ENCODE peak calls at places on chromosomes 16 and 17, in five cellular contexts. D is uterus, T is progenitor cell of endocrine pancreas, U is neural crest cell, R is endodermal cell. P is an unnamed sample.

GRCh38 chr16:11405331-11406176 is 60.3 kb downstream of the RMI2 start:
- DNase-seq in D (no peak), T (no peak), U (peak), R (peak), P (peak)

GRCh38 chr16:11349599-11350276 is 4.5 kb downstream of the RMI2 start:
- DNase-seq in D (peak), T (no peak), U (no peak), R (no peak), P (peak)

GRCh38 chr17:7223375-7223774 is 3.6 kb downstream of the ACADVL start:
- DNase-seq in D (no peak), T (no peak), U (no peak), R (no peak), P (no peak)

GRCh38 chr17:33371377-33371776 is 78.3 kb upstream of the ASIC2 start:
- DNase-seq in D (no peak), T (no peak), U (no peak), R (no peak), P (no peak)

GRCh38 chr17:65037157-65037556 is 19.4 kb downstream of the GNA13 start:
- DNase-seq in D (no peak), T (no peak), U (no peak), R (no peak), P (no peak)

GRCh38 chr17:55133583-55133982 is 131.2 kb upstream of the HLF start:
- DNase-seq in D (no peak), T (no peak), U (no peak), R (no peak), P (no peak)

GRCh38 chr16:66159987-66160386 is 206.5 kb upstream of the CDH5 start:
- DNase-seq in D (no peak), T (no peak), U (no peak), R (no peak), P (no peak)

GRCh38 chr17:5785343-5785742 is 201.0 kb upstream of the NLRP1 start:
- DNase-seq in D (no peak), T (no peak), U (no peak), R (no peak), P (peak)

GRCh38 chr17:80187493-80187892 is 17.7 kb downstream of the CARD14 start:
- DNase-seq in D (peak), T (no peak), U (no peak), R (no peak), P (peak)

GRCh38 chr16:89308391-89309333 is 91.2 kb downstream of the ZNF778 start:
- DNase-seq in D (no peak), T (no peak), U (no peak), R (peak), P (no peak)

GRCh38 chr17:54870671-54871175 is 29.9 kb upstream of the TOM1L1 start:
- DNase-seq in D (no peak), T (no peak), U (no peak), R (no peak), P (no peak)

GRCh38 chr16:23296994-23297393 is 5.1 kb upstream of the SCNN1B start:
- DNase-seq in D (no peak), T (no peak), U (no peak), R (peak), P (no peak)

GRCh38 chr17:41322264-41322902 is 6.9 kb upstream of the KRTAP17-1 start:
- DNase-seq in D (no peak), T (no peak), U (no peak), R (peak), P (peak)

GRCh38 chr17:42787266-42787665 is 6.9 kb downstream of the WNK4 start:
- DNase-seq in D (no peak), T (no peak), U (no peak), R (no peak), P (no peak)

GRCh38 chr16:69087161-69087581 is 18.3 kb upstream of the HAS3 start:
- DNase-seq in D (no peak), T (no peak), U (no peak), R (no peak), P (no peak)

GRCh38 chr17:40124279-40125141 is 2.7 kb downstream of the MSL1 start:
- DNase-seq in D (no peak), T (no peak), U (no peak), R (peak), P (no peak)

GRCh38 chr16:85046472-85046916 is 18.9 kb downstream of the KIAA0513 start:
- DNase-seq in D (no peak), T (no peak), U (no peak), R (no peak), P (no peak)

GRCh38 chr17:82860606-82861392 is 21.0 kb upstream of the ZNF750 start:
- DNase-seq in D (no peak), T (no peak), U (no peak), R (no peak), P (no peak)

GRCh38 chr17:39688475-39688835 is 598 bp upstream of the PGAP3 start:
- DNase-seq in D (no peak), T (no peak), U (no peak), R (peak), P (no peak)

GRCh38 chr16:65116216-65116615 is 5.6 kb downstream of the CDH11 start:
- DNase-seq in D (no peak), T (no peak), U (no peak), R (no peak), P (no peak)

GRCh38 chr17:28545787-28546415 is 6.5 kb downstream of the UNC119 start:
- DNase-seq in D (no peak), T (no peak), U (no peak), R (peak), P (no peak)

GRCh38 chr17:82486186-82487084 is 27.9 kb downstream of the NARF start:
- DNase-seq in D (no peak), T (no peak), U (no peak), R (no peak), P (no peak)

GRCh38 chr17:17214646-17215436 is 8.7 kb upstream of the PLD6 start:
- DNase-seq in D (no peak), T (no peak), U (no peak), R (no peak), P (no peak)

GRCh38 chr17:79154446-79154845 is 79.8 kb downstream of the ENGASE start:
- DNase-seq in D (no peak), T (no peak), U (no peak), R (no peak), P (no peak)

GRCh38 chr16:58515871-58516767 is 802 bp downstream of the SETD6 start:
- DNase-seq in D (no peak), T (no peak), U (no peak), R (peak), P (peak)
- TF ChIP-seq CTCF in D (no peak), T (no peak), U (peak), R (peak), P (no peak)

GRCh38 chr17:50149099-50149424 is 1.4 kb downstream of the PPP1R9B start:
- DNase-seq in D (no peak), T (no peak), U (no peak), R (no peak), P (no peak)

GRCh38 chr17:50151041-50151936 is 812 bp upstream of the PPP1R9B start:
- DNase-seq in D (peak), T (peak), U (peak), R (peak), P (peak)

GRCh38 chr17:50150354-50151040 is at the start of gene PPP1R9B:
- DNase-seq in D (no peak), T (no peak), U (no peak), R (no peak), P (no peak)

GRCh38 chr17:50148226-50149098 is 2.0 kb downstream of the PPP1R9B start:
- DNase-seq in D (peak), T (no peak), U (no peak), R (peak), P (peak)

GRCh38 chr17:50149425-50150353 is 788 bp downstream of the PPP1R9B start:
- DNase-seq in D (no peak), T (peak), U (peak), R (peak), P (peak)
- TF ChIP-seq CTCF in D (no peak), T (no peak), U (peak), R (peak), P (no peak)

GRCh38 chr16:58345574-58346354 is 46.5 kb upstream of the GINS3 start:
- DNase-seq in D (no peak), T (no peak), U (no peak), R (no peak), P (no peak)
- TF ChIP-seq CTCF in D (peak), T (no peak), U (peak), R (peak), P (peak)

GRCh38 chr17:1713878-1714487 is 3.8 kb upstream of the TLCD2 start:
- DNase-seq in D (peak), T (peak), U (peak), R (peak), P (peak)
- TF ChIP-seq CTCF in D (peak), T (peak), U (peak), R (peak), P (peak)

GRCh38 chr16:86756882-86757703 is 178.7 kb downstream of the FOXL1 start:
- DNase-seq in D (no peak), T (no peak), U (no peak), R (peak), P (no peak)
- TF ChIP-seq CTCF in D (no peak), T (no peak), U (no peak), R (no peak), P (no peak)

DNA sequence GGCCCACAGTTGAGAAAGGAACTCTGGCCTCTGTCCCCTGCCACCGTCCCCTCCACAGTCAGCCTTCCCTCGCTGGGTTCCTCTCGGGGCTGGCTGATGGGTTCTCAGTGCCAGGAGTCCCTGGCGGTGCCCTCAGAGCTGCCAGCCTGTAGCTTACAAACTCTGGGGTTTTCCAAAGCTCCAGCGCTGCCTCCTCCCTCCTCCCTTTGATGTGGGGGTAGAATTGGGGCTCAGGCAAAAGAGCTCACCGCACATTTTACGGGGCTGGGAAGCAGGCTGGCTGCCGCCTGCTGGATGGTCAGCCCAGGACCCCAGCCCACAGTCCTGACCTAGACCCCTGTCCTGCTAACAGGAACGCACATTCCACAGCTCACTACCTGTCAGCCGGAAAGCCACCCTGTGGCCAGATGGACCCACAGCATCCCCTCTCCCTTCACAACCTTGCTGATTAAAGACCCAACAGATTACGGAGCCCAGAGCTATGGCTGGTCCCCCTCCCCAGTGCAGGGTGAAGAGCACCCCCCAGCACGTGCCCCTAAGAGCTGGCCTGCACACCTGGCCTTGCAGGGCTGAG is 6.0 kb downstream of the VASN start:
- DNase-seq in D (no peak), T (no peak), U (no peak), R (peak), P (no peak)
- TF ChIP-seq CTCF in D (no peak), T (peak), U (peak), R (peak), P (no peak)

P was measured in MCF 10A.